ENCODE peak calls at places on chromosomes 6 and 20, in seven cellular contexts. E, S, X, G, M, T and A are unnamed samples. For H3K4me1, the result is how much of the 10 kb centered on the place peaks cover.

GRCh38 chr20:63303095-63303666 is 10.2 kb downstream of the COL20A1 start:
- DNase-seq in G (no peak), E (no peak), S (no peak), M (no peak), X (no peak), T (no peak), A (no peak)

GRCh38 chr20:59850018-59850641 is 83.3 kb downstream of the SYCP2 start:
- DNase-seq in M (no peak), E (no peak), X (no peak), T (no peak), G (peak), S (no peak), A (peak)

GRCh38 chr6:69936674-69937363 is 70.5 kb downstream of the COL19A1 start:
- DNase-seq in T (no peak), S (no peak), E (no peak), G (no peak), X (no peak), M (no peak), A (peak)

GRCh38 chr6:116221067-116221466 is 32.8 kb downstream of the TSPYL4 start:
- DNase-seq in X (no peak), G (peak), E (no peak), S (no peak), T (no peak), M (no peak), A (no peak)

GRCh38 chr20:48468571-48468970 is 359.2 kb downstream of the PREX1 start:
- DNase-seq in X (no peak), T (no peak), E (no peak), M (no peak), G (no peak), S (no peak), A (no peak)

GRCh38 chr6:5333653-5334052 is 72.3 kb downstream of the FARS2 start:
- DNase-seq in G (peak), S (no peak), T (no peak), X (no peak), E (no peak), M (no peak), A (peak)

GRCh38 chr6:118283759-118284158 is 264.3 kb upstream of the PLN start:
- DNase-seq in S (peak), M (peak), T (peak), X (no peak), G (peak), E (no peak), A (peak)

GRCh38 chr6:52312461-52312860 is 27.9 kb upstream of the MCM3 start:
- DNase-seq in T (no peak), X (no peak), E (no peak), M (no peak), S (no peak), G (no peak), A (no peak)

GRCh38 chr6:40845588-40845987 is 193.4 kb downstream of the UNC5CL start:
- DNase-seq in S (peak), E (no peak), X (no peak), G (peak), T (peak), M (peak), A (peak)

GRCh38 chr20:64044484-64045247 is 4.8 kb downstream of the SOX18 start:
- DNase-seq in M (no peak), S (no peak), G (peak), T (no peak), X (no peak), E (no peak), A (peak)

GRCh38 chr6:69825904-69826303 is 29.1 kb upstream of the LMBRD1 start:
- DNase-seq in G (peak), E (no peak), M (no peak), X (no peak), T (no peak), S (peak), A (no peak)

GRCh38 chr20:63082308-63082938 is 75.7 kb upstream of the BHLHE23 start:
- DNase-seq in T (peak), X (no peak), G (peak), M (no peak), S (peak), E (no peak), A (peak)

GRCh38 chr6:31399589-31400466 is 3.6 kb upstream of the MICA start:
- DNase-seq in S (peak), G (peak), X (peak), E (peak), M (peak), T (peak), A (peak)

GRCh38 chr6:61953881-61954280 is 332.1 kb downstream of the KHDRBS2 start:
- DNase-seq in X (no peak), T (no peak), S (no peak), G (no peak), E (no peak), M (no peak), A (no peak)

GRCh38 chr6:33784787-33785186 is 4.1 kb downstream of the LEMD2 start:
- DNase-seq in T (no peak), G (no peak), S (no peak), E (no peak), X (no peak), M (no peak), A (no peak)

GRCh38 chr6:33782561-33782960 is 6.4 kb downstream of the LEMD2 start:
- DNase-seq in E (no peak), G (no peak), X (no peak), T (no peak), S (no peak), M (no peak), A (no peak)

GRCh38 chr6:33785766-33786165 is 3.2 kb downstream of the LEMD2 start:
- DNase-seq in S (no peak), X (no peak), E (no peak), T (no peak), G (peak), M (no peak), A (no peak)

GRCh38 chr6:33781105-33781975 is 7.6 kb downstream of the LEMD2 start:
- DNase-seq in E (no peak), X (no peak), S (no peak), M (no peak), G (no peak), T (no peak), A (peak)

GRCh38 chr6:33783781-33784520 is 5.0 kb downstream of the LEMD2 start:
- DNase-seq in M (no peak), S (no peak), G (no peak), X (no peak), E (no peak), T (no peak), A (no peak)
- H3K4me1 ChIP-seq in M (under half), S (under half), G (under half), X (under half), E (under half), T (under half), A (under half)

GRCh38 chr20:41174782-41175181 is 37.4 kb downstream of the PLCG1 start:
- DNase-seq in M (peak), E (peak), X (no peak), S (no peak), G (peak), T (peak), A (no peak)
- H3K4me1 ChIP-seq in M (under half), E (under half), X (half or more), S (under half), G (under half), T (half or more), A (under half)

GRCh38 chr6:57262901-57263694 is 41.0 kb upstream of the RAB23 start:
- DNase-seq in G (peak), M (no peak), E (no peak), T (no peak), X (peak), S (no peak), A (no peak)
- H3K4me1 ChIP-seq in G (under half), M (under half), E (under half), T (under half), X (under half), S (under half), A (under half)

DNA sequence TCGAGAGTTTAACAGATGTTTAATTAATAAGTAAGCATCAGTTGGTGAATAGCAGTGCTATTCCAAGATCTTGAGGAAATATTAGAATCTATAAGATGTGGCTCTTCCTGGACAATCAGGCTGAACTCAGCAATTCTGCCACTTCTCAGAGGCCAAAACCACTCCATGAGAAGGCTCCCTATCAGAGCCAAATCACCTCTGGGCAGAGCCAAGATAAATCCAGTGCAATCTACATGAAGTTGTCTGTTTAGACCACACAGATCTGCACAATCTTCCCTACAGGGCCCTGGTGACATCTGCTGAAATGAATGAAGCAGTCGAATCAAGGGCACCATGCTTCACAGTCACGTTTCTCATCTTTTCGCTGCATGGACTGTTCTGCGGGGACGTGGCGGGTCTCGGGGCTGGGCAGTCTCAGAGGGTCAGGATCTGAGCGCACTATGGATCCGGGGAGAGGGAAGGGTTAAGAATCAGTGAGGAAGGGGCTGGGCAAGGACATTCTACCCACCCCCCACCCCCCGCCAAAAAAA is 60.1 kb upstream of the CD93 start:
- DNase-seq in X (no peak), S (no peak), T (no peak), M (no peak), G (no peak), E (no peak), A (no peak)
- H3K4me1 ChIP-seq in X (half or more), S (under half), T (under half), M (under half), G (under half), E (under half), A (under half)

DNA sequence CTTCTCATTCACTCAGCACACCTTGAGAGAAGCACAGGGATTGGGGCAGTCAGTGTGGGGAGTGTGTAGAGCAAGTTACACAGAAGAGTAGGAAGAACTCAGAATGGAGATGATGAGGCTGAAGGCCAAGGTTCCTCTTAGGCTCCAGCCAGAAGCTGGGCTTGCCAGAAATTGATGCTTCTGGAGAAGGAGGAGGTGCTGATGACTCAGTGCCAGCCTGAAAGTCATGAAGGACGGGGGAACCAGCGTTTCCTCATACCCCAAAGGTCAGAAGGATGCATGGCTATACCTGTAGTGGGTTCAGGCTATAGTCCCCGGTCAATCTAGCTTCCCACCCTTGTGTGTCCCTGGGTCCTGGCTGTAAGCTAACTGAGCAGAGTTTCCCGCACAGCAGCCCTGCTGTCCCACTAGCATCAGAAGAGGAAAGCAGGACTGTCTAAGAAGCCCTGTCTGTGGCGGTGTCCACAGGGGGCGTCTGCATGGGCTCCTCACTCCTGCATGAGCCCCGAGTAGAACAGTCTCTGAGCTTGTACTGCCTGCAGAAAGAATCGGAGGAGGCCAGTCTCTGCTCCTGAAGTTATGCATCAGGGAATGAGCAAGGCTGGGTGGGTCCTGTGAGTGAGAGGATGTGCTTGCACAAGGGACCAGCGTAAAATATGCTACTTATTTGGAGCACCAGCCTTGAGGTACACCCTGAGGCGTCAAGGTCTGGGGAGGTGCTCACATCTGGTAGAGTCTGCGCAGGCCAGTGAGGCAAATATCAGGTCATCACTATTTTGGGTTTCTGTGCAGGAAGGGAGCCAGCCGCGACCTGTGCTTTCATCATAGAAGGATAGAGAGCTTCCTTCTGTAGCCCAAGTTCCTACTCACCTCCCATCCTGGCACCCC is 148.5 kb downstream of the MRPL14 start:
- DNase-seq in G (peak), M (no peak), T (no peak), S (no peak), X (no peak), E (no peak), A (peak)
- H3K4me1 ChIP-seq in G (under half), M (under half), T (under half), S (under half), X (under half), E (under half), A (under half)

GRCh38 chr6:44254957-44255808 is 2.1 kb downstream of the SLC35B2 start:
- DNase-seq in S (no peak), E (no peak), T (no peak), X (no peak), G (no peak), M (no peak), A (no peak)

GRCh38 chr6:44257753-44258324 is 511 bp upstream of the SLC35B2 start:
- DNase-seq in E (peak), G (no peak), T (no peak), M (no peak), S (no peak), X (no peak), A (no peak)

GRCh38 chr6:44255848-44256247 is 1.5 kb downstream of the SLC35B2 start:
- DNase-seq in X (no peak), M (no peak), T (no peak), S (no peak), E (no peak), G (no peak), A (no peak)

GRCh38 chr6:44257007-44257752 is at the start of gene SLC35B2:
- DNase-seq in S (peak), X (peak), E (peak), M (peak), G (peak), T (peak), A (peak)

DNA sequence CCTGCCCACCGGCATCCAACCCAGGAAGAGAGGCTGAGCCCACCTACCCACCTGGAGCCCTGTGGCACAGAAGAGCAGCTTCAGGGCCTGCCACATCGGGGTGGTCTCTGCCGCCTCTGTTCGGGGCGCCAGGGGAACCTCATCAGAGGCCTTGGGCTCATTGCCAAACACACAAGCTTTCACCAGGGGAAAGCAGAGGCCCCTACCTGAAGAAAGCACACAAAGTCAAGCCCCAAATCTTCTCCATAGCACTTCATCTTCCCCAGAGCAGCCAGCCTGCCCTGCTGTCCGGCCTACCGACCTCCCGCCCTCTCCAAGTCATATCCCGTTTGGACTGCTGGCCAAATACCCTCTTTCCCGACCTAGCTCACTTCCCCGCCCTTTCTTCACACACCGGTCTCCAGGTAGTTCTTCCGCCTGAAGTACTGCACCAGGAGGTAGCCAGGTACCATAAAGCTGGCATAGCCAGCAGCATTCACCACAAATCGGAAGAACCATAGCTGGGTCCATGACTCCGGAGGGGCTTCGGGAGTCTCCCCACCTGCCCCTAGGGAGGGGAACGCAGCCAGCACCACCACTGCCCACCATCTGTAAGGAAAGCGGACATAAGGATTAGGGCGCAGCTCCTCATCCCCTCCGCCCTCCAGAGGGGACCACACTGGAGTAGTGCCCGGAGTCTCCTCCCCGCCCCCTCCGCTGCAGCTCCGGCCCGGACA is 879 bp downstream of the SLC35B2 start:
- DNase-seq in M (no peak), T (peak), X (no peak), S (peak), E (no peak), G (no peak), A (no peak)
- H3K4me1 ChIP-seq in M (under half), T (half or more), X (under half), S (half or more), E (under half), G (under half), A (under half)

GRCh38 chr6:89952696-89953095 is 58.4 kb downstream of the GJA10 start:
- DNase-seq in T (no peak), M (no peak), X (no peak), G (peak), S (no peak), E (peak), A (no peak)

GRCh38 chr6:89956182-89956581 is 61.9 kb downstream of the GJA10 start:
- DNase-seq in S (no peak), T (no peak), X (no peak), M (no peak), E (no peak), G (no peak), A (no peak)

GRCh38 chr6:89955364-89955763 is 61.1 kb downstream of the GJA10 start:
- DNase-seq in E (no peak), T (no peak), M (no peak), S (no peak), X (no peak), G (no peak), A (no peak)

GRCh38 chr6:89952361-89952680 is 58.1 kb downstream of the GJA10 start:
- DNase-seq in X (no peak), S (no peak), M (no peak), G (no peak), E (no peak), T (no peak), A (no peak)

DNA sequence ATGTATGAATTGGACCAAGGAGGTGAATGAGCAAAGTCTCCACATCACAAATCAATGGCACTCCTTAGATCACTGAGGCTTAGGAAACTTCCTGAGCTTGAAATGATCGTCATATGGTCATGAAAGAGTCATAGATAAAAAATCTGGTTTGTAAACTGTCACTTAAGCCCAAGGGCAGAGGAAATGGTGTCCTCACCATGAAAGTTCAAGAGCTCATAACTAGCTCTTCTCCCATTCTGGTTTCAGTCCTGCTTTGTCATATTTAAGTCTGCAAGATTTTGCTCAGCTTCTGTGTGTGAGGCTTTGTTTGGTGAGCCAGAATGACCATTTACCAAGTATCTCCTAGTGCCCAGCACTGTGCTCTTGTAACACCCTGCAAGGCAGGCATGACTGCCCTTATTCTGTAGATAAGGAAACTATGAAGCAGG is 60.5 kb downstream of the GJA10 start:
- DNase-seq in T (no peak), G (peak), M (no peak), S (no peak), X (no peak), E (no peak), A (no peak)
- H3K4me1 ChIP-seq in T (under half), G (under half), M (under half), S (under half), X (under half), E (under half), A (under half)

GRCh38 chr6:159789377-159790148 is at the start of gene TCP1:
- DNase-seq in X (peak), S (peak), E (peak), G (peak), T (peak), M (peak), A (peak)
- H3K4me1 ChIP-seq in X (under half), S (half or more), E (under half), G (under half), T (half or more), M (under half), A (under half)

GRCh38 chr20:57675773-57676172 is 34.0 kb downstream of the PMEPA1 start:
- DNase-seq in X (no peak), E (no peak), S (no peak), T (no peak), M (no peak), G (no peak), A (no peak)

GRCh38 chr20:57677323-57677982 is 32.4 kb downstream of the PMEPA1 start:
- DNase-seq in E (no peak), S (no peak), G (no peak), X (no peak), T (no peak), M (no peak), A (no peak)

GRCh38 chr20:57678340-57678739 is 31.5 kb downstream of the PMEPA1 start:
- DNase-seq in M (no peak), G (no peak), E (no peak), S (no peak), T (no peak), X (no peak), A (no peak)

GRCh38 chr20:57679113-57679512 is 30.7 kb downstream of the PMEPA1 start:
- DNase-seq in S (no peak), M (no peak), E (no peak), G (no peak), T (no peak), X (no peak), A (no peak)

GRCh38 chr20:57676517-57677322 is 33.1 kb downstream of the PMEPA1 start:
- DNase-seq in T (no peak), M (no peak), E (no peak), X (no peak), G (no peak), S (no peak), A (no peak)
- H3K4me1 ChIP-seq in T (under half), M (under half), E (under half), X (under half), G (under half), S (under half), A (under half)

GRCh38 chr20:61938839-61939690 is 126.6 kb downstream of the TAF4 start:
- DNase-seq in S (no peak), M (no peak), X (no peak), E (no peak), G (no peak), T (no peak), A (no peak)
- H3K4me1 ChIP-seq in S (under half), M (under half), X (under half), E (under half), G (under half), T (under half), A (under half)